ENCODE peak calls at places on chromosomes 6 and 20, in six cellular contexts. H is AG09309, S is left lung, W is pancreas, Y is HFFc6, L is GM20000. U is an unnamed sample.
A peak's percentile ranks its signal among the peaks of the same experiment; 100 is the strongest.

GRCh38 chr6:5213851-5214507 is 46.8 kb downstream of the LYRM4 start:
- DNase-seq in H (no peak), L (no peak), W (no peak), S (no peak), Y (peak; percentile 74), U (no peak)

GRCh38 chr20:64041040-64041780 is 5.2 kb downstream of the C20orf204 start:
- DNase-seq in Y (no peak), H (no peak), W (no peak), L (no peak), S (no peak), U (no peak)

GRCh38 chr6:154706389-154706788 is 26.8 kb upstream of the SCAF8 start:
- DNase-seq in S (no peak), L (no peak), W (no peak), H (no peak), Y (no peak), U (no peak)

GRCh38 chr6:28885149-28885738 is 38.5 kb downstream of the TRIM27 start:
- DNase-seq in H (no peak), L (no peak), S (no peak), W (no peak), Y (no peak), U (no peak)

GRCh38 chr20:63092660-63093215 is 86.0 kb upstream of the BHLHE23 start:
- DNase-seq in H (no peak), W (peak; percentile 35), S (no peak), Y (no peak), L (no peak), U (no peak)

GRCh38 chr6:4581468-4582420 is 194.5 kb upstream of the CDYL start:
- DNase-seq in Y (peak; percentile 93), L (no peak), H (peak; percentile 73), S (no peak), W (no peak), U (no peak)

GRCh38 chr20:17863577-17864292 is 104.9 kb downstream of the SNX5 start:
- DNase-seq in W (no peak), Y (no peak), S (no peak), L (no peak), H (no peak), U (no peak)

GRCh38 chr6:23980965-23981364 is 145.1 kb upstream of the NRSN1 start:
- DNase-seq in H (no peak), Y (no peak), W (no peak), L (no peak), S (no peak), U (no peak)

GRCh38 chr6:106973841-106974336 is 640 bp downstream of the CD24 start:
- DNase-seq in L (no peak), S (no peak), W (peak; percentile 75), H (no peak), Y (no peak), U (no peak)

GRCh38 chr6:35663001-35663400 is 25.7 kb downstream of the FKBP5 start:
- DNase-seq in W (no peak), Y (no peak), L (no peak), S (no peak), H (no peak), U (no peak)

GRCh38 chr6:169487579-169488205 is 214.1 kb downstream of the WDR27 start:
- DNase-seq in Y (no peak), W (no peak), H (no peak), L (no peak), S (no peak), U (no peak)

GRCh38 chr6:356828-357251 is 34.7 kb upstream of the IRF4 start:
- DNase-seq in W (no peak), H (no peak), Y (no peak), L (peak; percentile 88), S (no peak), U (no peak)

GRCh38 chr6:10407018-10407673 is 7.7 kb downstream of the TFAP2A start:
- DNase-seq in H (no peak), W (no peak), L (no peak), S (no peak), Y (no peak), U (no peak)

GRCh38 chr20:57993738-57994431 is 234.6 kb downstream of the ANKRD60 start:
- DNase-seq in W (peak; percentile 24), Y (no peak), H (no peak), S (no peak), L (no peak), U (no peak)

GRCh38 chr6:84763397-84764331 is 734 bp downstream of the TBX18 start:
- DNase-seq in L (no peak), H (peak; percentile 87), W (peak; percentile 64), Y (peak; percentile 88), S (no peak), U (peak; percentile 25)

GRCh38 chr6:38815250-38815649 is 100.1 kb downstream of the DNAH8 start:
- DNase-seq in H (no peak), S (no peak), L (no peak), Y (no peak), W (no peak), U (no peak)

GRCh38 chr6:42960243-42961019 is at the start of gene GNMT:
- DNase-seq in L (peak; percentile 45), H (no peak), W (peak; percentile 91), S (peak; percentile 79), Y (no peak), U (no peak)
- TF ChIP-seq CTCF in L (no peak), H (no peak), W (no peak), S (no peak), Y (no peak), U (no peak)

GRCh38 chr20:44785768-44786167 is 24.6 kb downstream of the RIMS4 start:
- DNase-seq in L (no peak), H (no peak), S (no peak), Y (peak; percentile 12), W (no peak), U (no peak)
- TF ChIP-seq CTCF in L (no peak), H (peak; percentile 14), S (no peak), Y (no peak), W (no peak), U (no peak)

DNA sequence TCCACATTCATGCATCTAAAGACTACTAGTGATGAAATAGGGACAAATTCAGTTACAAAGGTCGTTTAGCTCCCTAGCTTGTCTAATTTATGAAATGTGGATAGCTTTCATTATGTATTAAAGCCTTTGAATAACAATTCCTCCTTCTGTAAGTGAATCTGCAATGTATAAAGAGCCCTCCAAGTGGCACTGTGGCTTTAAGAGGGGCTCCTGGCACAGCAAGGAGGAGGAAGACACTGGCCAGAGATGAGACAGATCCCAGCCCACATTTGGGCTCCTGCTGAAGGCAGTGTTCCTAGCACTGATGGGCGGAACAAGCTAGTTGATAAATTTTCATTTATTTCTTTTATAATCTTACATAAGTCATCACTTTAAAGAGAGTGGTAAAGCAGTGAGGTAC is 17.6 kb upstream of the FUCA2 start:
- DNase-seq in H (no peak), L (no peak), Y (no peak), W (no peak), S (no peak), U (no peak)
- TF ChIP-seq CTCF in H (peak; percentile 16), L (no peak), Y (peak; percentile 21), W (no peak), S (no peak), U (no peak)

GRCh38 chr6:30071081-30071818 is 4.3 kb downstream of the PPP1R11 start:
- DNase-seq in Y (no peak), H (no peak), L (peak; percentile 30), S (no peak), W (no peak), U (no peak)
- TF ChIP-seq CTCF in Y (no peak), H (no peak), L (no peak), S (no peak), W (no peak), U (no peak)

GRCh38 chr6:150004783-150005717 is 20.3 kb downstream of the RAET1L start:
- DNase-seq in H (peak; percentile 31), L (peak; percentile 90), S (peak; percentile 96), Y (peak; percentile 80), W (peak; percentile 96), U (peak; percentile 36)
- TF ChIP-seq CTCF in H (peak; percentile 23), L (no peak), S (no peak), Y (peak; percentile 6), W (no peak), U (no peak)

DNA sequence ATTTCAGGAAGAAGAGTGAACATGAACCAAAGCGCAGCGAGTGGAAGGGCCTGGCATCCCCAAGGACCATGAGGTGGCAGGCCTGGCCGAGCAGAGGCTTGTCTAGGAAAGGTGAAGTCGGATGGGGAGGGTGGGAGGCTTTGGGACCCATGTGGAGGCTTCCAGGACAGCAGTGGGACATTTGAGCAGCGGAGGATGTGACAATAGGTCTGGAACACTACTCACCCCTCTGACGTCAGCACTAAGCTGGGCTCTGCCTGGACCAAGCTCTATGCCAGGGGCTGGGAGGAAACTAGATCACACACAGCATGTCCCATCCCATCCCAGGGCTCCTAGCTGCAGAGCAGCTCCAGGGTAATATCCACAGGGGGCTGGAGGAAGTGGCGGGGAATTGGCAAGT is 175.3 kb upstream of the RIN2 start:
- DNase-seq in H (no peak), S (no peak), W (no peak), Y (no peak), L (no peak), U (no peak)
- TF ChIP-seq CTCF in H (no peak), S (no peak), W (no peak), Y (no peak), L (no peak), U (no peak)

GRCh38 chr20:60857708-60858107 is 394.4 kb upstream of the CDH4 start:
- DNase-seq in H (peak; percentile 3), W (no peak), Y (peak; percentile 1), S (no peak), L (no peak), U (no peak)

DNA sequence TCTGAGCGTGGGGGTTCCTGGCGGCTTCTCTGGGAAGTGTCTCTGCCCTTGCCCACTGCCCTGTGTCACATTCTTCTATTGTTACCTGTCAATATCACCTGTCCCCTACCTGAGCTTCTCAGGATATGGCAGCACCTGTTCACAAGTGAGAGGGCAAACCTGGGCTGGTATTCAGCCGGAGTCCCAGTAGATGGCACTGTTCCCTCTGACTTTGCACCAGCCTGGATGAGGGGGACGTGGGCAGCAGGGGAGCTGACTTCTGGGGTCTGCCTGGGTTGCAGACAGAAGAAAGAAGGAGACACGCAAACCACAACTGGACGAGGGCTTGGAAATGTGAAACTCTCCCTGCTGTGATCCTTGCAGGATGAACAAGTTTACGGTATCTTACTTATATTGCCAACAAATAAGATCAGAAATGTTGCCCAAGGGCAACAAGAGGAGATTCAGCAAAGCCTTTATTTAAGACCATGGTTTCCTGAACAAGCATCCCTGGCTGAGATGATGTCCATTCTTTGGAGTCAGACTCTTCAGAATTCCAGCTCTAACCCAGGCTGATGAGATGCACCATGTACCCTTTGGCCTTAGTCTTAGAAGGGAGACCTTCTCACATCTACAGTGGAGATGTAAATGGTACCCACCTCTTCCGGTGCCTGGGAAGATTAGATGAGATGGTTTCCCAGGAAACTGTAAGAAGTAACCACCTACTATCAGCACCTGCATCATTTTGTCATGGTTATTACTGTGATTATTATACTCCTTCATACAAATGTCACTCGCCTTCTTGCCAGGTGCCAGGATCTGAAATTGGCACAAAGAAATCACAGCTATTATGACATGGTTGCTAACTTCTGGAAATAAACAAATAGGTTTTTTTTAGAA is 400.0 kb upstream of the CDH4 start:
- DNase-seq in H (no peak), Y (no peak), W (no peak), S (no peak), L (no peak), U (no peak)
- TF ChIP-seq CTCF in H (peak; percentile 32), Y (peak; percentile 56), W (no peak), S (no peak), L (peak; percentile 26), U (peak; percentile 23)